ENCODE peak calls at places on chromosomes 13 and 19, in four cellular contexts. One of them, this sample, is unnamed.

GRCh38 chr13:112013665-112014064 is 53.3 kb upstream of the SOX1 start:
- DNase-seq in lower lobe of right lung: no peak
- DNase-seq in lower leg skin: no peak
- DNase-seq in cardiac fibroblast: no peak
- DNase-seq in this sample: no peak

GRCh38 chr13:29858667-29859066 is 8.2 kb upstream of the UBL3 start:
- DNase-seq in lower lobe of right lung: no peak
- DNase-seq in lower leg skin: no peak
- DNase-seq in cardiac fibroblast: peak
- DNase-seq in this sample: no peak

GRCh38 chr19:33868076-33868735 is 71.5 kb downstream of the KCTD15 start:
- DNase-seq in lower lobe of right lung: no peak
- DNase-seq in lower leg skin: no peak
- DNase-seq in cardiac fibroblast: no peak
- DNase-seq in this sample: no peak

GRCh38 chr19:34313188-34313587 is 51.8 kb upstream of the GPI start:
- DNase-seq in lower lobe of right lung: no peak
- DNase-seq in lower leg skin: no peak
- DNase-seq in cardiac fibroblast: peak
- DNase-seq in this sample: no peak

GRCh38 chr19:54662730-54663129 is at the start of gene LILRB4:
- DNase-seq in lower lobe of right lung: peak
- DNase-seq in lower leg skin: peak
- DNase-seq in cardiac fibroblast: no peak
- DNase-seq in this sample: no peak

GRCh38 chr19:30358821-30359580 is 13.2 kb upstream of the ZNF536 start:
- DNase-seq in lower lobe of right lung: no peak
- DNase-seq in lower leg skin: no peak
- DNase-seq in cardiac fibroblast: no peak
- DNase-seq in this sample: no peak

GRCh38 chr19:6018786-6019185 is 40.8 kb upstream of the RANBP3 start:
- DNase-seq in lower lobe of right lung: peak
- DNase-seq in lower leg skin: no peak
- DNase-seq in cardiac fibroblast: no peak
- DNase-seq in this sample: no peak

GRCh38 chr19:43779147-43779819 is 1.5 kb downstream of the KCNN4 start:
- DNase-seq in lower lobe of right lung: peak
- DNase-seq in lower leg skin: no peak
- DNase-seq in cardiac fibroblast: no peak
- DNase-seq in this sample: peak

GRCh38 chr19:54916822-54917221 is 10.9 kb downstream of the NCR1 start:
- DNase-seq in lower lobe of right lung: no peak
- DNase-seq in lower leg skin: no peak
- DNase-seq in cardiac fibroblast: no peak
- DNase-seq in this sample: no peak

GRCh38 chr13:87168390-87168789 is 502.8 kb upstream of the SLITRK5 start:
- DNase-seq in lower lobe of right lung: no peak
- DNase-seq in lower leg skin: no peak
- DNase-seq in cardiac fibroblast: no peak
- DNase-seq in this sample: no peak

GRCh38 chr19:367963-368623 is 23.5 kb upstream of the MIER2 start:
- DNase-seq in lower lobe of right lung: no peak
- DNase-seq in lower leg skin: no peak
- DNase-seq in cardiac fibroblast: no peak
- DNase-seq in this sample: no peak

GRCh38 chr13:99526549-99526948 is 25.3 kb downstream of the TM9SF2 start:
- DNase-seq in lower lobe of right lung: no peak
- DNase-seq in lower leg skin: no peak
- DNase-seq in cardiac fibroblast: no peak
- DNase-seq in this sample: no peak

GRCh38 chr13:99523838-99524237 is 22.6 kb downstream of the TM9SF2 start:
- DNase-seq in lower lobe of right lung: no peak
- DNase-seq in lower leg skin: no peak
- DNase-seq in cardiac fibroblast: no peak
- DNase-seq in this sample: no peak

GRCh38 chr13:99525967-99526366 is 24.7 kb downstream of the TM9SF2 start:
- DNase-seq in lower lobe of right lung: no peak
- DNase-seq in lower leg skin: no peak
- DNase-seq in cardiac fibroblast: no peak
- DNase-seq in this sample: no peak

GRCh38 chr13:99527346-99527745 is 26.1 kb downstream of the TM9SF2 start:
- DNase-seq in lower lobe of right lung: no peak
- DNase-seq in lower leg skin: no peak
- DNase-seq in cardiac fibroblast: no peak
- DNase-seq in this sample: no peak

GRCh38 chr13:99528547-99528946 is 27.3 kb downstream of the TM9SF2 start:
- DNase-seq in lower lobe of right lung: no peak
- DNase-seq in lower leg skin: no peak
- DNase-seq in cardiac fibroblast: no peak
- DNase-seq in this sample: no peak
- TF ChIP-seq CTCF in lower lobe of right lung: no peak
- TF ChIP-seq CTCF in lower leg skin: no peak
- TF ChIP-seq CTCF in cardiac fibroblast: no peak
- TF ChIP-seq CTCF in this sample: no peak

GRCh38 chr13:98556968-98557591 is 19.8 kb downstream of the STK24 start:
- DNase-seq in lower lobe of right lung: no peak
- DNase-seq in lower leg skin: no peak
- DNase-seq in cardiac fibroblast: no peak
- DNase-seq in this sample: no peak

GRCh38 chr13:98556417-98556816 is 20.5 kb downstream of the STK24 start:
- DNase-seq in lower lobe of right lung: no peak
- DNase-seq in lower leg skin: no peak
- DNase-seq in cardiac fibroblast: no peak
- DNase-seq in this sample: no peak

GRCh38 chr13:98563071-98563470 is 13.8 kb downstream of the STK24 start:
- DNase-seq in lower lobe of right lung: no peak
- DNase-seq in lower leg skin: no peak
- DNase-seq in cardiac fibroblast: no peak
- DNase-seq in this sample: no peak

DNA sequence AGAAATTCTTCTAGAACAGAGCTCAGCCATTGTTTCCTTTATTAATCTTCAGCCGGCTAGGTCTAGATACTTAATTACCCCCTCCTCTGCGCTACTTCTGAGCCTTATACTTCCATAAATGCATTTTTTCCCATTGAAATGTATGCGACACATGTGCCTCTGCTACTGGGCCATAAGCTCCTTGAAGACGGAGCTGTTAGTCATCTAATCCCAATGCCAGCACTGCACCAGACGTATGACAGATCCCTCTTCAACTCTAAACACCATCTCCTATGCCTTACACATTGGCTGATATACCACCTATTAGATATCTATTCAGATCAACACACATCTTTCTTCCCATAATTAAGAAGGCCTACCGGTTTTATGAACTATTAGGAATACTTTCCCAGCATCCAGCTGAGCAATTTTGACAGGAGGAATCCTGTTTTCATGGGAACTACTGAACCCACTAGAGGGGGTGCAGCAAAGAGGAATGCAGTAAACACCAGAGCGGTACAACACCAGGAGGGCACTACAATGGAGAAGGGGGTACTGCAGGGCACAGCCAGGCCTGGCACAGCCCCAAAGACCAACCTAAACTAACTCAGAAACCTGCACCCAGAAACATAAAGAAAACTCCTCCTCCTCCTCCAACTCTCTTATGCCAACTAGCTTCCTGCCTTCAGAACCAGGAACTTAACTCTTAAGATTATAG is 18.8 kb downstream of the STK24 start:
- DNase-seq in lower lobe of right lung: no peak
- DNase-seq in lower leg skin: no peak
- DNase-seq in cardiac fibroblast: peak
- DNase-seq in this sample: no peak
- TF ChIP-seq CTCF in lower lobe of right lung: no peak
- TF ChIP-seq CTCF in lower leg skin: no peak
- TF ChIP-seq CTCF in cardiac fibroblast: no peak
- TF ChIP-seq CTCF in this sample: no peak

GRCh38 chr19:4653793-4654436 is 14.6 kb downstream of the TNFAIP8L1 start:
- DNase-seq in lower lobe of right lung: no peak
- DNase-seq in lower leg skin: no peak
- DNase-seq in cardiac fibroblast: no peak
- DNase-seq in this sample: no peak
- TF ChIP-seq CTCF in lower lobe of right lung: no peak
- TF ChIP-seq CTCF in lower leg skin: no peak
- TF ChIP-seq CTCF in cardiac fibroblast: no peak
- TF ChIP-seq CTCF in this sample: no peak

GRCh38 chr13:113539822-113540221 is 44.7 kb upstream of the TFDP1 start:
- DNase-seq in lower lobe of right lung: no peak
- DNase-seq in lower leg skin: no peak
- DNase-seq in cardiac fibroblast: peak
- DNase-seq in this sample: no peak
- TF ChIP-seq CTCF in lower lobe of right lung: no peak
- TF ChIP-seq CTCF in lower leg skin: no peak
- TF ChIP-seq CTCF in cardiac fibroblast: no peak
- TF ChIP-seq CTCF in this sample: no peak

DNA sequence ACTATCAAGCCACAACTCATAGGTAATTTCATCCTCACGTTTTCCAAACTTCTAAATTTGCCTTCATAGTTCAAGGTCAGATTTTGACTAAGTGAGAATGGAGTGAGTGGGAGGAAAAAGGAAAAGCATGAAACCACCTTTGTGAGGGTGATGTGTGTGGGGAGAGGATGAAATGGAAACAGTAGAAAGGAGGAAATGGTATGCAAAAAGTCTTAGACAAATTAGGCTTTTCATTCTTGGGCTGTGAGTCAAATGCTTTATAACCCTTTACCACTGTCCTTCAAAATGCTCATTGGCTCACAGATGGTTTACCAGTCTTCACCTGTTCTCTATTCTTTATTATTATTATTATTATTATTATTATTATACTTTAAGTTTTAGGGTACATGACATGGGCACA is 127.2 kb downstream of the RAP2A start:
- DNase-seq in lower lobe of right lung: no peak
- DNase-seq in lower leg skin: no peak
- DNase-seq in cardiac fibroblast: no peak
- DNase-seq in this sample: no peak
- TF ChIP-seq CTCF in lower lobe of right lung: no peak
- TF ChIP-seq CTCF in lower leg skin: no peak
- TF ChIP-seq CTCF in cardiac fibroblast: no peak
- TF ChIP-seq CTCF in this sample: no peak

GRCh38 chr19:28242317-28242927 is 970.5 kb downstream of the UQCRFS1 start:
- DNase-seq in lower lobe of right lung: no peak
- DNase-seq in lower leg skin: no peak
- DNase-seq in cardiac fibroblast: peak
- DNase-seq in this sample: peak
- TF ChIP-seq CTCF in lower lobe of right lung: peak
- TF ChIP-seq CTCF in lower leg skin: no peak
- TF ChIP-seq CTCF in cardiac fibroblast: peak
- TF ChIP-seq CTCF in this sample: no peak

GRCh38 chr19:58385313-58386165 is 1.5 kb upstream of the RPS5 start:
- DNase-seq in lower lobe of right lung: peak
- DNase-seq in lower leg skin: no peak
- DNase-seq in cardiac fibroblast: no peak
- DNase-seq in this sample: no peak

GRCh38 chr19:58386576-58387337 is at the start of gene RPS5:
- DNase-seq in lower lobe of right lung: peak
- DNase-seq in lower leg skin: peak
- DNase-seq in cardiac fibroblast: peak
- DNase-seq in this sample: peak

GRCh38 chr19:58388175-58388526 is 1.1 kb downstream of the RPS5 start:
- DNase-seq in lower lobe of right lung: no peak
- DNase-seq in lower leg skin: no peak
- DNase-seq in cardiac fibroblast: no peak
- DNase-seq in this sample: no peak

GRCh38 chr19:58386166-58386575 is 898 bp upstream of the RPS5 start:
- DNase-seq in lower lobe of right lung: no peak
- DNase-seq in lower leg skin: no peak
- DNase-seq in cardiac fibroblast: no peak
- DNase-seq in this sample: peak

DNA sequence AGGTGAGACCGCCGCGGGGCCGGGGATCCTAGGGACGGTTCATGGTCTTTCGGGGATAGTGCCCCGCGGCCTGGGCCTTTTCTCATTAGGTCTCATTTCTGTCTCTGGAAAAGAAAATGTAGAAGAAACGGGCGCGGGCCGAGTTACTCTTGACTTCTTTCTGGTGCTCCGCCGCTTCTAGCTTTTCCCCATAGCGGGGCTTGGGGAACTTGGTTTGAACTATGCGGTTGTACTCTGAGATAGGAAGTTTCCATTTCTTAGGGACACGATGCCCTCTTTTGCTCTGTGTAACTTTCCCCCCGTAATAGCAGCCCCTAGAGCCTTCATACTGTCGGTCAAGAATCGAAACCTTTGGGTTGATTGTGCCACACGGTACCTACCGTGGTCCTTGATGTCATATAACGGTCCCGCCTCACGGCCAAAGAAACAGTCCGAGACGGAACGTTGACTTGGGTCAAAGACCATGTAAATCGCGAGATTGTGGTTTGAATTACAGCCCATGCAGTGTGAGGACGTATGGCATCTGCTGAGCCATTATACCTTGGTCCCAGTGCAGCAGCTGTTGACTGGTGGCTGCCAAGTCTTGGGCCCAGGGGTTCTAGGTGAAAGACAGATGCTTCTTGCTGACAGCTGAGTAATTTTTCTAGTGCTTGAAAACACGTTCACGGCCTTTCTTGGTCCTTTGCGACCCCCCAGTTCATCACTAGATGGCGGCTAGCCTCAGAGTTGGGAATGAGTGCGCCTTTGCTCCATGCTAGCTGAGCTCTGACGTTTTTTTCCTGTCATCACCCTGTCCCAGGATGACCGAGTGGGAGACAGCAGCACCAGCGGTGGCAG is 487 bp downstream of the RPS5 start:
- DNase-seq in lower lobe of right lung: no peak
- DNase-seq in lower leg skin: no peak
- DNase-seq in cardiac fibroblast: no peak
- DNase-seq in this sample: no peak
- TF ChIP-seq CTCF in lower lobe of right lung: no peak
- TF ChIP-seq CTCF in lower leg skin: no peak
- TF ChIP-seq CTCF in cardiac fibroblast: no peak
- TF ChIP-seq CTCF in this sample: no peak

DNA sequence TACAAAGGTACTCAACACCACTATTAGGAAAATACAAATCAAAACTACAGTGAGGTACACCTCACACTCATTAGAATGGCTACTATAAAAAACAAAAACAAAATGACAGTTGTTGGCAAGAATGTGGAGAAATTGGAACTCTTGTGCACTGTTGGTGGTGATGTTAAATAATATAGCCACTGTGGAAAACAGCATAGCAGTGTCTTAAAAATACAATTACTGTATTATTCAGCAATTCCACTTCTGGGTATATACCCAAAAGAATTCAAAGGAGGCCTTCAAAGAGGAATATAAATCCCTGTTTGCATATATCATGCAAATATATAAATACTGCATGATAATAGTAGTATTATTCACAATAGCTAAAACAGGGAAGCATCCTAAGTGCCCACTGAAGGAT is 66.8 kb downstream of the CDK8 start:
- DNase-seq in lower lobe of right lung: no peak
- DNase-seq in lower leg skin: no peak
- DNase-seq in cardiac fibroblast: no peak
- DNase-seq in this sample: no peak
- TF ChIP-seq CTCF in lower lobe of right lung: no peak
- TF ChIP-seq CTCF in lower leg skin: no peak
- TF ChIP-seq CTCF in cardiac fibroblast: no peak
- TF ChIP-seq CTCF in this sample: no peak

GRCh38 chr13:43003010-43003409 is 11.0 kb upstream of the EPSTI1 start:
- DNase-seq in lower lobe of right lung: no peak
- DNase-seq in lower leg skin: no peak
- DNase-seq in cardiac fibroblast: no peak
- DNase-seq in this sample: no peak
- TF ChIP-seq CTCF in lower lobe of right lung: no peak
- TF ChIP-seq CTCF in lower leg skin: no peak
- TF ChIP-seq CTCF in cardiac fibroblast: no peak
- TF ChIP-seq CTCF in this sample: no peak

This sample was measured in Calu3.